ENCODE peak calls at places on chromosomes 1 and 21, in five cellular contexts. G is naive thymus-derived CD4-positive, alpha-beta T cell; Q is activated T-cell treated with anti-CD3 and anti-CD28 coated beads for 24 hours; H is AG08395; C is activated CD4-positive, alpha-beta T cell treated with anti-CD3 and anti-CD28 coated beads, Interleukin-2, amount 10 ng/mL, durations not matched to agents 7 days and 5 days. E is an unnamed sample.

GRCh38 chr21:37560385-37560784 is 193.8 kb downstream of the DYRK1A start:
- DNase-seq in G (no peak), Q (no peak), H (no peak), C (no peak), E (no peak)

GRCh38 chr1:145918992-145919939 is 749 bp upstream of the PEX11B start:
- DNase-seq in G (peak; percentile 39), Q (no peak), H (peak; percentile 77), C (peak; percentile 18), E (no peak)

GRCh38 chr1:77421504-77422233 is 139.8 kb downstream of the AK5 start:
- DNase-seq in G (no peak), Q (no peak), H (no peak), C (peak; percentile 54), E (no peak)

GRCh38 chr1:232553809-232554208 is 76.1 kb downstream of the SIPA1L2 start:
- DNase-seq in G (no peak), Q (no peak), H (peak; percentile 54), C (no peak), E (no peak)

GRCh38 chr1:45622891-45623394 is 911 bp downstream of the CCDC17 start:
- DNase-seq in G (no peak), Q (no peak), H (peak; percentile 16), C (no peak), E (no peak)

GRCh38 chr1:172163479-172164215 is 256.8 kb upstream of the C1orf105 start:
- DNase-seq in G (no peak), Q (no peak), H (no peak), C (no peak), E (no peak)

GRCh38 chr1:39076127-39076798 is 50.1 kb downstream of the NDUFS5 start:
- DNase-seq in G (no peak), Q (no peak), H (peak; percentile 12), C (no peak), E (no peak)

GRCh38 chr1:101004666-101005065 is 20.9 kb downstream of the DPH5 start:
- DNase-seq in G (no peak), Q (no peak), H (no peak), C (no peak), E (no peak)

GRCh38 chr1:86687595-86687994 is 16.8 kb upstream of the SH3GLB1 start:
- DNase-seq in G (no peak), Q (no peak), H (peak; percentile 25), C (no peak), E (no peak)

GRCh38 chr1:14095001-14095400 is 395.0 kb downstream of the PRDM2 start:
- DNase-seq in G (no peak), Q (no peak), H (peak; percentile 33), C (no peak), E (no peak)

GRCh38 chr1:197156692-197157091 is 10.2 kb upstream of the ASPM start:
- DNase-seq in G (no peak), Q (no peak), H (no peak), C (no peak), E (no peak)

GRCh38 chr1:55823521-55824296 is 608.5 kb upstream of the USP24 start:
- DNase-seq in G (no peak), Q (no peak), H (peak; percentile 46), C (no peak), E (no peak)

GRCh38 chr1:27755286-27755685 is 17.7 kb upstream of the STX12 start:
- DNase-seq in G (no peak), Q (no peak), H (no peak), C (no peak), E (no peak)

GRCh38 chr1:163766537-163766936 is 444.8 kb downstream of the NUF2 start:
- DNase-seq in G (no peak), Q (no peak), H (no peak), C (no peak), E (no peak)

GRCh38 chr1:95221306-95221705 is 12.7 kb upstream of the RWDD3 start:
- DNase-seq in G (no peak), Q (no peak), H (no peak), C (no peak), E (no peak)

GRCh38 chr1:174789399-174789798 is 210.3 kb upstream of the CACYBP start:
- DNase-seq in G (no peak), Q (no peak), H (peak; percentile 69), C (no peak), E (no peak)

GRCh38 chr1:46446646-46447498 is 42.8 kb upstream of the DMBX1 start:
- DNase-seq in G (peak; percentile 74), Q (peak; percentile 70), H (peak; percentile 78), C (peak; percentile 80), E (peak; percentile 76)

GRCh38 chr1:220699044-220699443 is 8.9 kb downstream of the C1orf115 start:
- DNase-seq in G (no peak), Q (no peak), H (no peak), C (no peak), E (no peak)

GRCh38 chr1:54927475-54928240 is 40.7 kb upstream of the DHCR24 start:
- DNase-seq in G (no peak), Q (no peak), H (peak; percentile 43), C (no peak), E (no peak)

GRCh38 chr1:15186846-15187151 is 33.3 kb downstream of the TMEM51 start:
- DNase-seq in G (no peak), Q (no peak), H (no peak), C (no peak), E (no peak)

GRCh38 chr1:59146651-59147358 is 150.1 kb upstream of the FGGY start:
- DNase-seq in G (peak; percentile 75), Q (peak; percentile 18), H (peak; percentile 45), C (peak; percentile 30), E (peak; percentile 38)

GRCh38 chr21:34807146-34807880 is 138.5 kb downstream of the CLIC6 start:
- DNase-seq in G (peak; percentile 64), Q (peak; percentile 61), H (peak; percentile 85), C (peak; percentile 44), E (no peak)

GRCh38 chr1:41878495-41878894 is 40.2 kb downstream of the HIVEP3 start:
- DNase-seq in G (no peak), Q (no peak), H (no peak), C (no peak), E (no peak)

E was measured in GM19239.